ENCODE peak calls at places on chromosome 16, in ten cellular contexts. M is psoas muscle, C is heart right ventricle, F is spleen, I is dorsolateral prefrontal cortex, U is body of pancreas, G is K562, Y is ovary, W is astrocyte of the cerebellum, L is uterus. X is an unnamed sample.

GRCh38 chr16:720507-720989 is 398 bp upstream of the ANTKMT start:
- DNase-seq in M (peak), C (peak), F (no peak), I (no peak), U (no peak), G (peak), Y (no peak), W (no peak), L (peak), X (peak)

GRCh38 chr16:68756250-68757051 is 19.4 kb downstream of the CDH1 start:
- DNase-seq in M (no peak), C (no peak), F (no peak), I (no peak), U (peak), G (no peak), Y (no peak), W (no peak), L (no peak), X (peak)

GRCh38 chr16:84014570-84015327 is 27.8 kb downstream of the SLC38A8 start:
- DNase-seq in M (no peak), C (no peak), F (no peak), I (no peak), U (no peak), G (no peak), Y (no peak), W (no peak), L (no peak), X (no peak)

GRCh38 chr16:8852534-8852933 is 16.3 kb downstream of the CARHSP1 start:
- DNase-seq in M (no peak), C (no peak), F (peak), I (no peak), U (no peak), G (no peak), Y (no peak), W (no peak), L (no peak), X (no peak)

GRCh38 chr16:78444-79145 is 570 bp downstream of the MPG start:
- DNase-seq in M (peak), C (no peak), F (peak), I (no peak), U (peak), G (no peak), Y (no peak), W (no peak), L (no peak), X (peak)

GRCh38 chr16:60686824-60687223 is 1349.4 kb downstream of the CDH8 start:
- DNase-seq in M (no peak), C (no peak), F (no peak), I (no peak), U (no peak), G (peak), Y (no peak), W (no peak), L (no peak), X (no peak)

GRCh38 chr16:81035975-81036750 is 521 bp downstream of the ATMIN start:
- DNase-seq in M (peak), C (peak), F (peak), I (no peak), U (peak), G (peak), Y (peak), W (no peak), L (peak), X (peak)

GRCh38 chr16:24734382-24734781 is 4.9 kb downstream of the TNRC6A start:
- DNase-seq in M (no peak), C (no peak), F (no peak), I (no peak), U (no peak), G (no peak), Y (no peak), W (no peak), L (no peak), X (peak)

GRCh38 chr16:50213939-50214519 is 52.3 kb upstream of the ADCY7 start:
- DNase-seq in M (no peak), C (no peak), F (no peak), I (no peak), U (no peak), G (peak), Y (no peak), W (peak), L (no peak), X (peak)

GRCh38 chr16:22296225-22297113 is 740 bp upstream of the POLR3E start:
- DNase-seq in M (no peak), C (no peak), F (peak), I (no peak), U (peak), G (no peak), Y (no peak), W (no peak), L (no peak), X (no peak)

GRCh38 chr16:13376174-13376573 is 474.8 kb downstream of the SHISA9 start:
- DNase-seq in M (no peak), C (no peak), F (no peak), I (no peak), U (no peak), G (no peak), Y (no peak), W (no peak), L (no peak), X (no peak)

GRCh38 chr16:76081936-76082335 is 195.3 kb upstream of the CNTNAP4 start:
- DNase-seq in M (no peak), C (no peak), F (no peak), I (no peak), U (no peak), G (no peak), Y (no peak), W (no peak), L (no peak), X (peak)

GRCh38 chr16:4574919-4575705 is 19.0 kb downstream of the C16orf96 start:
- DNase-seq in M (no peak), C (no peak), F (no peak), I (no peak), U (peak), G (peak), Y (no peak), W (no peak), L (no peak), X (no peak)

GRCh38 chr16:67014641-67015315 is 14.2 kb upstream of the CBFB start:
- DNase-seq in M (no peak), C (no peak), F (peak), I (no peak), U (no peak), G (no peak), Y (no peak), W (no peak), L (peak), X (no peak)

GRCh38 chr16:19437280-19437679 is 19.6 kb downstream of the TMC5 start:
- DNase-seq in M (no peak), C (no peak), F (no peak), I (no peak), U (no peak), G (no peak), Y (no peak), W (no peak), L (no peak), X (no peak)

GRCh38 chr16:17346774-17347569 is 123.8 kb downstream of the XYLT1 start:
- DNase-seq in M (no peak), C (no peak), F (peak), I (no peak), U (no peak), G (no peak), Y (no peak), W (no peak), L (no peak), X (peak)
- TF ChIP-seq CTCF in M (no peak), C (no peak), F (no peak), I (no peak), U (no peak), G (no peak), Y (no peak), W (no peak), L (no peak), X (no peak)

GRCh38 chr16:70703835-70704381 is 18.1 kb upstream of the MTSS2 start:
- DNase-seq in M (no peak), C (no peak), F (no peak), I (no peak), U (no peak), G (no peak), Y (no peak), W (no peak), L (no peak), X (no peak)
- H3K4me3 ChIP-seq in M (no peak), C (no peak), F (no peak), I (no peak), U (no peak), G (no peak), Y (no peak), W (no peak), L (no peak), X (no peak)

DNA sequence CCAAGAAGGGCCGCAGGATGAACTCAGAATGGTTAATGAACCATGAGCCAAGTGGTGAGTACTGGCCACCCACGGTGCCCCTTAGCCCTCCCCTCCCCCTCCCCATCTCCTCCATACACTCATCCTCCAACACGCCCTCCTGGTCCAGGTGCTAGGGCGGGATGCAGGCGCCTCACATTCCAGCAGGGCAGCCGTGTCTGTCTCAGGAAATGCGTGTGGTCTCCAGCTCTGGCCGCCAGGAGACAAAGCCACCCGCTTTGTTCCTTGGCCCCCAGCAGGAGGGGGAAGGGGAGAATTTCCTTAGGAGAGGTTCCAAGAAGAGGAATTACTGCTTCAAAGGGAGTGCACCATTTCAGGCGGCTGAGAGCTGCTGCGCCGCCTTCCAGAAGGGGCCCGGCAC is 29.8 kb upstream of the RMI2 start:
- DNase-seq in M (no peak), C (no peak), F (no peak), I (no peak), U (no peak), G (no peak), Y (no peak), W (peak), L (no peak), X (no peak)
- TF ChIP-seq CTCF in M (no peak), C (no peak), F (no peak), I (no peak), U (no peak), G (no peak), Y (peak), W (peak), L (no peak), X (no peak)

GRCh38 chr16:2151188-2152091 is 3.0 kb downstream of the RAB26 start:
- DNase-seq in M (no peak), C (no peak), F (peak), I (no peak), U (peak), G (no peak), Y (no peak), W (no peak), L (no peak), X (peak)
- H3K4me3 ChIP-seq in M (peak), C (no peak), F (no peak), I (no peak), U (no peak), G (peak), Y (no peak), W (peak), L (no peak), X (peak)

X was measured in GM12865.